ENCODE peak calls at places on chromosome 1, in nine cellular contexts. C, G, M, A, Z, D, W, Y and P are unnamed samples.

GRCh38 chr1:235199441-235199840 is 38.4 kb upstream of the RBM34 start:
- DNase-seq in C (peak), G (no peak), M (no peak), A (no peak), Z (no peak), D (peak), W (peak), Y (peak), P (peak)

GRCh38 chr1:212179394-212180076 is 105.7 kb upstream of the PPP2R5A start:
- DNase-seq in C (peak), G (no peak), M (no peak), A (no peak), Z (no peak), D (peak), W (peak), Y (peak), P (no peak)

GRCh38 chr1:158094571-158094970 is 86.1 kb upstream of the CD1D start:
- DNase-seq in C (no peak), G (no peak), M (no peak), A (no peak), Z (no peak), D (no peak), W (no peak), Y (no peak), P (no peak)

GRCh38 chr1:46152021-46152420 is 19.6 kb upstream of the PIK3R3 start:
- DNase-seq in C (peak), G (no peak), M (no peak), A (no peak), Z (no peak), D (peak), W (no peak), Y (no peak), P (no peak)

GRCh38 chr1:15283500-15283899 is 36.5 kb downstream of the FHAD1 start:
- DNase-seq in C (peak), G (no peak), M (no peak), A (no peak), Z (peak), D (peak), W (peak), Y (peak), P (no peak)

GRCh38 chr1:204296431-204296988 is 63.2 kb downstream of the PLEKHA6 start:
- DNase-seq in C (peak), G (no peak), M (no peak), A (no peak), Z (no peak), D (peak), W (no peak), Y (no peak), P (no peak)

GRCh38 chr1:18282851-18283600 is 175.4 kb downstream of the IGSF21 start:
- DNase-seq in C (no peak), G (no peak), M (no peak), A (no peak), Z (no peak), D (no peak), W (no peak), Y (no peak), P (no peak)

GRCh38 chr1:91706140-91706957 is 179.6 kb downstream of the TGFBR3 start:
- DNase-seq in C (no peak), G (no peak), M (no peak), A (no peak), Z (no peak), D (no peak), W (no peak), Y (no peak), P (peak)

GRCh38 chr1:199684686-199685273 is 342.7 kb upstream of the NR5A2 start:
- DNase-seq in C (peak), G (no peak), M (no peak), A (peak), Z (no peak), D (peak), W (peak), Y (peak), P (no peak)